ENCODE peak calls at places on chromosomes 16 and 17, in nine cellular contexts. O is lower leg skin, X is astrocyte of the cerebellum, J is AG04449, E is transverse colon, K is pancreas, M is endodermal cell, Z is cardiac fibroblast, S is adrenal gland. I is an unnamed sample.

GRCh38 chr16:71645450-71645849 is 19.5 kb downstream of the MARVELD3 start:
- DNase-seq in O (no peak), X (peak; percentile 13), J (no peak), E (peak; percentile 28), K (no peak), M (peak; percentile 73), Z (peak; percentile 53), S (no peak), I (peak; percentile 87)

GRCh38 chr17:57984226-57984890 is 3.7 kb downstream of the VEZF1 start:
- DNase-seq in O (no peak), X (no peak), J (no peak), E (no peak), K (no peak), M (no peak), Z (peak; percentile 47), S (no peak), I (peak; percentile 36)

GRCh38 chr16:85100265-85100664 is 12.0 kb downstream of the CIBAR2 start:
- DNase-seq in O (no peak), X (no peak), J (no peak), E (no peak), K (no peak), M (no peak), Z (no peak), S (no peak), I (no peak)

GRCh38 chr16:84891149-84891795 is 71.5 kb downstream of the CRISPLD2 start:
- DNase-seq in O (no peak), X (no peak), J (no peak), E (no peak), K (no peak), M (no peak), Z (no peak), S (no peak), I (no peak)

GRCh38 chr17:72590382-72590781 is 469.6 kb downstream of the SOX9 start:
- DNase-seq in O (no peak), X (no peak), J (no peak), E (no peak), K (no peak), M (no peak), Z (peak; percentile 71), S (no peak), I (peak; percentile 72)

GRCh38 chr16:50303605-50304466 is 37.5 kb downstream of the ADCY7 start:
- DNase-seq in O (no peak), X (no peak), J (no peak), E (no peak), K (peak; percentile 11), M (peak; percentile 41), Z (peak; percentile 33), S (no peak), I (peak; percentile 71)

GRCh38 chr16:53034306-53034705 is 18.4 kb downstream of the CHD9NB start:
- DNase-seq in O (no peak), X (no peak), J (no peak), E (no peak), K (no peak), M (no peak), Z (no peak), S (no peak), I (peak; percentile 45)

GRCh38 chr16:79076039-79076767 is 524.3 kb downstream of the MAF start:
- DNase-seq in O (no peak), X (no peak), J (no peak), E (no peak), K (no peak), M (no peak), Z (no peak), S (no peak), I (no peak)

GRCh38 chr17:19003966-19004600 is 481 bp downstream of the FAM83G start:
- DNase-seq in O (no peak), X (no peak), J (no peak), E (peak; percentile 75), K (peak; percentile 37), M (peak; percentile 94), Z (peak; percentile 29), S (peak; percentile 42), I (peak; percentile 44)

GRCh38 chr17:49670641-49671040 is 7.3 kb downstream of the SPOP start:
- DNase-seq in O (no peak), X (no peak), J (no peak), E (no peak), K (no peak), M (no peak), Z (no peak), S (no peak), I (no peak)

GRCh38 chr17:34624767-34625389 is 45.5 kb downstream of the TMEM132E start:
- DNase-seq in O (no peak), X (no peak), J (no peak), E (no peak), K (no peak), M (no peak), Z (no peak), S (no peak), I (no peak)

DNA sequence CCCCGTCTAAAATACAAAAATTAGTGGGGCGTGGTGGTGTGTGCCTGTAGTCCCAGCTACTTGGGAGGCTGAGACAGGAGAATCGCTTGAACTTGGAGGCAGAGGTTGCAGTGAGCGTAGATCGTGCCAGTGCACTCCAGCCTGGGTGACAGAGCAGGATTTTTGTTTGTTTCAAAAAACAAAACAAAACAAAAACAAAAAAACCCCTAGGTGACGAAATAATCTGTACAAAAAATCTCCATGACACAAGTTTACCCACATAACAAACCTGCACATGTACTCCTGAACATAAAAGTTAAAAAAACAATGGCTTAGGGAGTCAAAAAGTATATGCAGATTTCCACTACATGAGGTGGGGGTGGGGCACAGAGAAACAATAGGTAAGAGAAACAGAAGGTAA is 140.5 kb upstream of the ASIC2 start:
- DNase-seq in O (no peak), X (no peak), J (no peak), E (no peak), K (no peak), M (no peak), Z (no peak), S (no peak), I (no peak)
- H3K4me3 ChIP-seq in O (no peak overlapping the region), X (no peak overlapping the region), J (no peak overlapping the region), E (no peak overlapping the region), K (no peak overlapping the region), M (no peak overlapping the region), Z (no peak overlapping the region), S (no peak overlapping the region), I (no peak overlapping the region)

DNA sequence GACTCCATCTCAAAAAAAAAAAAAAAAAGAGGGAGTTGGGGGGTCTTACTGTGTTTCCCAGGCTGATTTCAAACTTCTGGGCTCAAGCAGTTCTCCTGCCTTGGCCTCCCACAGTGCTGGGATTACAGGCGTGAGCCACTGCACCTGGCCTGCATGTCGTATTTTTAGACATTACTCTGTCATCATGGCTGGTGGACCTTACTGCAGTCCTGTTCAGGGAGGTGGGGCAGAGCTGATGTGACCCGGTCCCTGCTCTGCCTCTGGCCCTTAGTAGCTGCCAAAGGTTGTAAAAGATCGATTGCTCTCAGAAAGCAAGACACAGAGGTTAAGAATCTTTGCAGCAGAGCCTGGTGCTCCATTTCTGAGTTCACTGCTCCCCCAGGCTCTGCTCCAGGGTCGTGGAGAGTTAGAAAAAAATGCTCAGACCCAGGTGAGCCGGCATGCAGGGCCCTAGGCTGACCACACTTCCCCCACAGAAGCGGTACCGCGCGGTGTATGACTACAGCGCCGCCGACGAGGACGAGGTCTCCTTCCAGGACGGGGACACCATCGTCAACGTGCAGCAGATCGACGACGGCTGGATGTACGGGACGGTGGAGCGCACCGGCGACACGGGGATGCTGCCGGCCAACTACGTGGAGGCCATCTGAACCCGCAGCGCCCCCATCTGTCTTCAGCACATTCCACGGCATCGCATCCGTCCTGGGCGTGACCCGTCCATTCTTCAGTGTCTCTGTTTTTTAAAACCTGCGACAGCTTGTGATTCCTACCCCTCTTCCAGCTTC is 7.1 kb upstream of the LASP1NB start:
- DNase-seq in O (peak; percentile 3), X (no peak), J (no peak), E (no peak), K (no peak), M (peak; percentile 83), Z (no peak), S (no peak), I (no peak)
- TF ChIP-seq CTCF in O (no peak), X (no peak), J (no peak), E (no peak), K (no peak), M (peak; percentile 61), Z (no peak), S (no peak), I (peak; percentile 16)

GRCh38 chr16:81318711-81319110 is 3.9 kb downstream of the GAN start:
- DNase-seq in O (no peak), X (no peak), J (no peak), E (no peak), K (no peak), M (peak; percentile 50), Z (no peak), S (no peak), I (no peak)

GRCh38 chr16:81315271-81316175 is 761 bp downstream of the GAN start:
- DNase-seq in O (no peak), X (no peak), J (no peak), E (peak; percentile 68), K (peak; percentile 54), M (peak; percentile 63), Z (peak; percentile 69), S (peak; percentile 57), I (peak; percentile 59)

GRCh38 chr16:81314603-81315270 is at the start of gene GAN:
- DNase-seq in O (peak; percentile 95), X (peak; percentile 89), J (peak; percentile 68), E (peak; percentile 96), K (peak; percentile 95), M (peak; percentile 98), Z (peak; percentile 97), S (peak; percentile 96), I (peak; percentile 98)

GRCh38 chr16:81313731-81314602 is 795 bp upstream of the GAN start:
- DNase-seq in O (no peak), X (no peak), J (peak; percentile 21), E (no peak), K (no peak), M (peak; percentile 85), Z (peak; percentile 12), S (no peak), I (no peak)

GRCh38 chr16:81316176-81316496 is 1.4 kb downstream of the GAN start:
- DNase-seq in O (no peak), X (no peak), J (no peak), E (no peak), K (no peak), M (no peak), Z (no peak), S (no peak), I (no peak)
- H3K4me3 ChIP-seq in O (no peak overlapping the region), X (peak overlapping the region; percentile 67), J (peak overlapping the region; percentile 70), E (peak overlapping the region; percentile 81), K (no peak overlapping the region), M (peak overlapping the region; percentile 90), Z (peak overlapping the region; percentile 84), S (no peak overlapping the region), I (peak overlapping the region; percentile 88)

DNA sequence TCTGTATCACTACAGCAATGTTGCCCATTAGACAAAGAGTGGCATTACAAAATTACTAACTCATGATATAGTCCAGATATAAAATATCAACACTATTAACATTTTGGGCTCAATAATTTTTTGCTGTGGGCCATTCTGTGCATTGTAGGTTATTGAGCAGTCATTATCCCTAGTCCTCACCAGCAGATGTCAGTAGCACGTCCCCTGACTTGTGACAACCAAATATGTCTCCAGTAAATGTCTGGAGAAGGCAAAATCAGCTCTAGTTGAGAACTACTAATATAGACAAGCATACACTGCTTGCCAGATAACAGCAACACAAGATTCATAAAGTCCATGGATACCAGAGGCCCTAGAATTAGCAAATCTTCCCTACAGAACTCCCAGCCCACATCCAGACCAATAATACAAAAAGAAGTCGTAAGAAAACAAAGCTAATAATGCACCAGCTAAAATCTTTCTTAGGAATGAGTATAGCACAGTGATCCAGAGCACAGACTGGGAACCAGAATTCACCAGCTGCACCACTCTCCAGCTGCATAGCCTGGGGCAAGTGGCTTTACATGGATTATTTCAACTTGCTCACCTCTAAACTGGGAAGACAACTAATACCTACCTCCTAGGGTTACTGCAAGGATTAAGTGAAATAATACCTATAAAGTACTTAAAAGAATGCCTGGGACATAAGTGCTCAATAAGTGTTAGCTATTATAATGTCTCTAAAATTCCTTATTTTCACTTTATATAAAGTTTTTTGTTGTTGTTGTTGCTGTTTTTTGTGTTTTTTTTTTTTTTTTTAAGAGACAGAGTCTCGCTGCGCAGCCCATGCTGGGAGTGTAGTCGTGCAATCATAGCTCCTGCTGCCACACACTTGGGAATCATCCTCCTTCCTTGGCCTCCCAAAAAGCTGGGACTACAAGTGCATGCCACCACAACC is 23.7 kb downstream of the HELZ start:
- DNase-seq in O (peak; percentile 26), X (peak; percentile 33), J (no peak), E (no peak), K (no peak), M (peak; percentile 69), Z (peak; percentile 78), S (no peak), I (peak; percentile 76)
- TF ChIP-seq CTCF in O (no peak), X (peak; percentile 65), J (no peak), E (peak; percentile 45), K (no peak), M (peak; percentile 82), Z (peak; percentile 68), S (peak; percentile 34), I (peak; percentile 76)

I was measured in choroid plexus epithelial cell.